ENCODE peak calls at places on chromosome 13, in four cellular contexts. Z is germinal center; C is NCI-H2107; M is stimulated activated CD4-positive, alpha-beta T cell treated with anti-CD3 and anti-CD28 coated beads, Interleukin-2, amount 100 ng/mL, for 48 hours. J is an unnamed sample.

GRCh38 chr13:71590654-71591148 is 276.3 kb downstream of the DACH1 start:
- DNase-seq in Z (no peak), C (no peak), M (no peak), J (no peak)

GRCh38 chr13:69999875-70000274 is 107.8 kb upstream of the ATXN8OS start:
- DNase-seq in Z (no peak), C (no peak), M (no peak), J (no peak)

GRCh38 chr13:90706631-90707030 is 640.9 kb upstream of the MIR17HG start:
- DNase-seq in Z (no peak), C (no peak), M (no peak), J (no peak)

GRCh38 chr13:40982772-40983171 is 36.3 kb downstream of the ELF1 start:
- DNase-seq in Z (peak), C (no peak), M (peak), J (no peak)

GRCh38 chr13:44884076-44884729 is 105.1 kb downstream of the NUFIP1 start:
- DNase-seq in Z (no peak), C (no peak), M (no peak), J (peak)

GRCh38 chr13:78478183-78478582 is 125.2 kb downstream of the POU4F1 start:
- DNase-seq in Z (no peak), C (no peak), M (no peak), J (no peak)

GRCh38 chr13:104357174-104357573 is 1291.0 kb upstream of the SLC10A2 start:
- DNase-seq in Z (no peak), C (no peak), M (no peak), J (no peak)

GRCh38 chr13:98976941-98977340 is 923 bp downstream of the DOCK9 start:
- DNase-seq in Z (no peak), C (no peak), M (no peak), J (no peak)

GRCh38 chr13:104782741-104783140 is 1716.5 kb upstream of the SLC10A2 start:
- DNase-seq in Z (no peak), C (no peak), M (no peak), J (no peak)

GRCh38 chr13:73820285-73820684 is 313.9 kb downstream of the KLF12 start:
- DNase-seq in Z (no peak), C (no peak), M (no peak), J (no peak)

GRCh38 chr13:100828226-100828625 is 153.6 kb upstream of the TMTC4 start:
- DNase-seq in Z (no peak), C (no peak), M (no peak), J (no peak)

GRCh38 chr13:51261610-51262249 is 39.5 kb downstream of the FAM124A start:
- DNase-seq in Z (no peak), C (no peak), M (no peak), J (no peak)

GRCh38 chr13:51628059-51628852 is 44.0 kb downstream of the WDFY2 start:
- DNase-seq in Z (no peak), C (no peak), M (no peak), J (no peak)

GRCh38 chr13:110471833-110472162 is 89.7 kb downstream of the RAB20 start:
- DNase-seq in Z (peak), C (no peak), M (no peak), J (peak)

GRCh38 chr13:101298517-101298916 is 117.8 kb downstream of the NALCN start:
- DNase-seq in Z (no peak), C (no peak), M (no peak), J (no peak)

GRCh38 chr13:23427342-23428182 is 5.9 kb downstream of the SACS start:
- DNase-seq in Z (no peak), C (no peak), M (no peak), J (peak)